ENCODE peak calls at places on chromosome 2, in ten cellular contexts. D is HepG2, Q is neural progenitor cell, P is Karpas-422, M is GM23248, L is psoas muscle, B is OCI-LY7, Y is upper lobe of right lung, V is H9, R is A549. X is an unnamed sample.

GRCh38 chr2:219285894-219286425 is 6.8 kb downstream of the DNAJB2 start:
- DNase-seq in V (peak; percentile 88), D (no peak), P (no peak), Q (peak; percentile 84), M (peak; percentile 82), L (no peak), R (no peak), B (no peak), Y (peak; percentile 40), X (no peak)

GRCh38 chr2:154264024-154264423 is 392.3 kb downstream of the GALNT13 start:
- DNase-seq in L (no peak), M (no peak), V (no peak), P (no peak), Q (no peak), Y (no peak), R (peak; percentile 19), D (no peak), B (no peak), X (no peak)

GRCh38 chr2:197168705-197169104 is 141.9 kb downstream of the ANKRD44 start:
- DNase-seq in V (peak; percentile 82), L (peak; percentile 55), D (peak; percentile 65), R (peak; percentile 52), B (peak; percentile 87), Q (peak; percentile 91), P (peak; percentile 95), Y (no peak), M (peak; percentile 57), X (peak; percentile 63)

GRCh38 chr2:219247678-219248642 is 2.7 kb downstream of the STK16 start:
- DNase-seq in V (no peak), R (no peak), L (no peak), P (no peak), M (no peak), Q (no peak), B (peak; percentile 74), Y (no peak), D (no peak), X (peak; percentile 77)

GRCh38 chr2:108920686-108921085 is 68.3 kb downstream of the EDAR start:
- DNase-seq in Y (no peak), B (no peak), M (no peak), Q (no peak), L (no peak), V (peak; percentile 17), D (no peak), P (no peak), R (no peak), X (no peak)

GRCh38 chr2:71952572-71953188 is 195.0 kb downstream of the CYP26B1 start:
- DNase-seq in B (no peak), D (no peak), R (no peak), P (no peak), L (no peak), V (no peak), Q (no peak), M (no peak), Y (no peak), X (no peak)

GRCh38 chr2:133362061-133362476 is 206.2 kb downstream of the NCKAP5 start:
- DNase-seq in D (no peak), Q (no peak), Y (no peak), P (no peak), L (no peak), B (no peak), V (no peak), M (peak; percentile 71), R (peak; percentile 1), X (no peak)

GRCh38 chr2:211103989-211104388 is 547.6 kb downstream of the CPS1 start:
- DNase-seq in Y (no peak), L (no peak), M (no peak), R (no peak), D (no peak), P (no peak), Q (no peak), B (no peak), V (no peak), X (no peak)

GRCh38 chr2:198852248-198852647 is 605.5 kb downstream of the SATB2 start:
- DNase-seq in Y (no peak), V (no peak), D (no peak), M (no peak), Q (no peak), P (no peak), L (no peak), R (no peak), B (no peak), X (no peak)

GRCh38 chr2:233838251-233838650 is 16.1 kb downstream of the HJURP start:
- DNase-seq in Q (no peak), D (no peak), R (no peak), B (no peak), V (no peak), L (no peak), P (no peak), M (no peak), Y (no peak), X (no peak)

GRCh38 chr2:105125428-105125827 is 87.6 kb downstream of the MRPS9 start:
- DNase-seq in B (peak; percentile 6), V (peak; percentile 81), R (no peak), D (peak; percentile 12), Q (peak; percentile 58), P (peak; percentile 67), M (no peak), Y (no peak), L (no peak), X (no peak)

GRCh38 chr2:180980943-180981898 is 816 bp downstream of the UBE2E3 start:
- DNase-seq in Q (peak; percentile 31), R (no peak), V (no peak), L (peak; percentile 29), M (peak; percentile 71), P (peak; percentile 66), D (no peak), B (peak; percentile 55), Y (peak; percentile 64), X (no peak)

DNA sequence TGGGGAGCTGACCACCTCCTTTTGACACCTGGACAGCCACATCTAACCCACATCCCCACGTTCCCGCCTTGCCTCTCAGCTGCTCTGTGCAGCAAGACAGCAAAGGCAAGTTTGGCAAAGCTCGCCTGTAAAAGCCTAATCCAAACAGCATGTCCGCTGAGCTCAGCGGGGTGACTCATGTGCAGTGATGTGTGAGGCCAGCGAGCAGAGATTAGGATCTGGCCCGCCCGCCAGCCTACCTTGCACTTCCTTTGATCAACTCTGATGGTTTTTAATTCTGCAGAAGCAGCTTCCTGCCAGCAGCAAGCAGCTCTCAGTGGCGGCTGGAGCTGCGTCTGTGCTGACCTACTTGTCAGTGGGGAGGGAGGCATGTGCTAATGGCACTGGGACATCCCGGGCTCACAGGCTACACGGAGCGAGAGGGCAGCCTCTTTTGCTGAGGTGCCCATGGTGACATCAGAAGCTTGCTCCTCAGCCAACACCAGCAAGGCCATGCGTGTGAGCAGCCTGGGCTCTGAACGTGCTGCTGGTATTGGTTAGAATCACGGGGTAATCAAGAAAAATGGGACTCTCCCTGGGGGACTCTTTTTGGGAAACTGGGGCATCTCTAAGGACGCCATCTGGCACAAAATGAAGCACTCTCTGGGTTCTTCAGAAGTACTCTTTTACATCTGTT is 36.0 kb upstream of the EML4 start:
- DNase-seq in Q (peak; percentile 83), L (peak; percentile 81), B (peak; percentile 92), P (peak; percentile 94), V (peak; percentile 65), D (peak; percentile 98), Y (peak; percentile 87), M (peak; percentile 99), R (peak; percentile 89), X (peak; percentile 92)
- H3K27ac ChIP-seq in Q (no peak overlapping the region), L (peak overlapping the region; percentile 18), B (peak overlapping the region; percentile 68), P (peak overlapping the region; percentile 56), V (no peak overlapping the region), D (peak overlapping the region; percentile 86), Y (peak overlapping the region; percentile 80), M (peak overlapping the region; percentile 91), R (peak overlapping the region; percentile 75), X (peak overlapping the region; percentile 82)

GRCh38 chr2:65369574-65369973 is 62.8 kb downstream of the SPRED2 start:
- DNase-seq in P (no peak), Q (no peak), R (no peak), M (no peak), B (no peak), V (no peak), L (no peak), Y (no peak), D (no peak), X (no peak)

GRCh38 chr2:65364986-65365733 is 67.2 kb downstream of the SPRED2 start:
- DNase-seq in Y (no peak), D (no peak), V (no peak), R (no peak), B (peak; percentile 57), P (peak; percentile 69), M (no peak), Q (no peak), L (no peak), X (no peak)

GRCh38 chr2:65368464-65368863 is 63.9 kb downstream of the SPRED2 start:
- DNase-seq in M (no peak), Y (no peak), P (no peak), L (no peak), Q (no peak), V (no peak), D (no peak), B (no peak), R (no peak), X (no peak)

GRCh38 chr2:65366595-65367125 is 65.7 kb downstream of the SPRED2 start:
- DNase-seq in R (peak; percentile 96), V (no peak), M (peak; percentile 98), Q (no peak), Y (no peak), D (peak; percentile 77), B (peak; percentile 71), L (no peak), P (peak; percentile 63), X (no peak)

GRCh38 chr2:65367517-65367916 is 64.9 kb downstream of the SPRED2 start:
- DNase-seq in Y (no peak), L (no peak), P (no peak), V (no peak), Q (no peak), D (no peak), R (peak; percentile 69), B (no peak), M (peak; percentile 99), X (no peak)
- H3K27ac ChIP-seq in Y (no peak overlapping the region), L (peak overlapping the region; percentile 13), P (no peak overlapping the region), V (no peak overlapping the region), Q (no peak overlapping the region), D (peak overlapping the region; percentile 23), R (peak overlapping the region; percentile 16), B (peak overlapping the region; percentile 85), M (peak overlapping the region; percentile 89), X (no peak overlapping the region)

GRCh38 chr2:174590928-174591648 is 6.5 kb downstream of the WIPF1 start:
- DNase-seq in Q (no peak), P (no peak), Y (no peak), L (no peak), R (no peak), M (peak; percentile 60), D (no peak), V (no peak), B (no peak), X (no peak)
- H3K27ac ChIP-seq in Q (no peak overlapping the region), P (peak overlapping the region; percentile 99), Y (no peak overlapping the region), L (no peak overlapping the region), R (no peak overlapping the region), M (peak overlapping the region; percentile 45), D (no peak overlapping the region), V (no peak overlapping the region), B (peak overlapping the region; percentile 7), X (peak overlapping the region; percentile 90)

DNA sequence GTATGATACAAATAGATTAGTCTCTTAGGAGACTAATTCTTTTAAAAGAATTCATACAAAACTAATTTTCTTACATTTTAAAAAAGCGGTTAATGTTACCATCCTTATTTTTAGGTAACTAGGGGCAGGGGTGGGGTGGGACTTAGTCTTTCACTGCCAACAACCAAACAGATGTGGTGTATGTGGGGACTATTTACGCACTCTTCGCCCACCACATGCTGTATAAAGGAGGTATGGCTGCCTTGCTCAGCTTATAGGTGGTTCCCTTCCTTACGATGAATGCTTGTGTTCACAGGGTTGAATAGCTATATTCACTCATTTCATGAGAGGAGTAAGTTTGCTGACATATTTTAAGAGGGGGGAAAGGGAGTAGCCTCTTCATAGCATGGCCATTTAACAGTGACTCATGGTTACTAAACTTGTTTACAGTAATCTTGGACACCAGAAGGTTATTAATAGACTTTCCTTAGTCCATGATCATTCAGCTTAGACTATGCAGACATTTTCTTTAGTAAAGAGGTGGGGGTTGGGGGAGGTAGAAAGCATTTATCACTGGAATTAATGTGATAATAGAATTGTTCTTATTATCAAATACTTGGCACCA is 61.8 kb downstream of the CAB39 start:
- DNase-seq in B (no peak), V (no peak), M (peak; percentile 93), P (no peak), Q (no peak), L (no peak), D (no peak), R (no peak), Y (no peak), X (no peak)
- H3K27ac ChIP-seq in B (no peak overlapping the region), V (no peak overlapping the region), M (peak overlapping the region; percentile 97), P (no peak overlapping the region), Q (no peak overlapping the region), L (peak overlapping the region; percentile 87), D (no peak overlapping the region), R (no peak overlapping the region), Y (no peak overlapping the region), X (no peak overlapping the region)

X was measured in naive thymus-derived CD4-positive, alpha-beta T cell.